ENCODE peak calls at places on chromosomes 12 and 14, in four cellular contexts. B, Z, T and R are unnamed samples.

GRCh38 chr14:101495827-101496778 is 65.2 kb upstream of the DIO3 start:
- DNase-seq in T (peak), B (no peak), Z (peak), R (no peak)

GRCh38 chr12:46219892-46220655 is 48.8 kb downstream of the SLC38A1 start:
- DNase-seq in Z (peak), T (no peak), B (peak), R (no peak)

GRCh38 chr14:35378638-35379568 is 25.6 kb downstream of the NFKBIA start:
- DNase-seq in Z (no peak), T (no peak), B (no peak), R (no peak)

GRCh38 chr14:27427796-27428195 is 830.0 kb upstream of the NOVA1 start:
- DNase-seq in Z (no peak), T (no peak), B (no peak), R (no peak)

GRCh38 chr14:103943673-103944072 is 1.3 kb upstream of the RD3L start:
- DNase-seq in B (peak), Z (no peak), T (no peak), R (no peak)

GRCh38 chr14:74917200-74917543 is 5.9 kb downstream of the RPS6KL1 start:
- DNase-seq in T (no peak), B (no peak), Z (no peak), R (no peak)

GRCh38 chr14:55298423-55298822 is 27.2 kb downstream of the FBXO34 start:
- DNase-seq in T (no peak), Z (no peak), B (no peak), R (no peak)

GRCh38 chr14:88248606-88249005 is 74.5 kb downstream of the KCNK10 start:
- DNase-seq in Z (no peak), T (no peak), B (no peak), R (no peak)

GRCh38 chr14:88323086-88323519 is at the start of gene KCNK10:
- DNase-seq in Z (no peak), T (peak), B (no peak), R (no peak)

GRCh38 chr14:101844752-101845151 is 83.2 kb downstream of the PPP2R5C start:
- DNase-seq in Z (no peak), B (no peak), T (no peak), R (no peak)

GRCh38 chr14:93032301-93032929 is 83.3 kb downstream of the ITPK1 start:
- DNase-seq in B (no peak), T (no peak), Z (no peak), R (no peak)

GRCh38 chr12:116313194-116313910 is 35.9 kb upstream of the MED13L start:
- DNase-seq in Z (no peak), T (no peak), B (no peak), R (no peak)

GRCh38 chr14:42299692-42300091 is 693.0 kb downstream of the LRFN5 start:
- DNase-seq in B (no peak), T (no peak), Z (no peak), R (peak)

GRCh38 chr12:51591020-51591901 is at the start of gene SCN8A:
- DNase-seq in T (peak), B (peak), Z (no peak), R (no peak)

GRCh38 chr12:46071335-46071734 is 81.0 kb upstream of the SCAF11 start:
- DNase-seq in T (no peak), Z (no peak), B (no peak), R (no peak)

GRCh38 chr12:110120878-110121277 is 3.3 kb upstream of the IFT81 start:
- DNase-seq in Z (no peak), T (peak), B (no peak), R (no peak)
- TF ChIP-seq HDAC6 in Z (no peak), T (no peak), B (no peak), R (no peak)

DNA sequence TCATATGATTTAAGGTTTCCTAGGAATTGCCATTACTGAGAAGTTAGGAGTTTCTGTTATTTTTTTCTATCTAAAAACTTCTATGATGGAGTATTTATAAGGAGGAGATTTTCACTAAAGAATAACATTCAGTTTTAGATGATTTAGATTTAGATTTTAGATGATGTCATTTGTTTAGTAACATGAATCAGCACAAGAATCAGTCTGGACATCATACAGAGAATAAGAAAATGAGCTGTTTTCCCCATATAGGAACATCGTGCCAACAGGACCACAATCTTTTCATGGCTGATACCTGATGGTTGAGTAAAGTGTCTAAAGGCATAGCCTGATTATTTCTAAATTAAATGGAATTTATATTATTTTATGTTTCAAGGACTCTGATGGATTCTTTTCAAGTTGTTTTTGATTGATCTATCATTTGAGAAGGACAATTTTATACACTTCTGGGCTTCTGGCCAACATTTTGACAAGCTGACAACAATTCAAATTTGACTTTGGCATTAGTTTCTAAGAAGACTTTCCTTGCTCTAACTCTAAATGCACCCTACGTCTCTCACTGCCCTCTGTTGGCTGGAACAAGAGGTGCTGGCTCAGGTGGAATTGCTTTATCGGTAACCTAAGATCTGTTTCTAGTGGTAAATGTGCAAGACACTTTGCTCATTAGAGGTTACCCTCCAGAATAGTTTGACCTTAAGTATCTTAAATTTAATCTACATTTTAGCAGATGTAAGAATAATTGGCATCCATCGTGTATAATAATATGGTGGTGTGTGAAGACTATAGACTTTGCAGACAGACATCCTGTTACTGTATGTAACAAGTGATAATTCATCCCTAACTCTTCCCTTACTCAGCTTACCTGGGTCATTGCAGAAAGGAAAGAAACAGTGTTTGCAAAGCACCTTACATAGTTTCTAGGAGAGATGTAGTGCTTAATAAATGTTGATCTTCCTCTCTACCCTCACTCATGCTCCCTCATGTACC is 42.8 kb upstream of the CPSF6 start:
- DNase-seq in Z (peak), T (no peak), B (peak), R (no peak)
- TF ChIP-seq HDAC6 in Z (no peak), T (no peak), B (no peak), R (no peak)

DNA sequence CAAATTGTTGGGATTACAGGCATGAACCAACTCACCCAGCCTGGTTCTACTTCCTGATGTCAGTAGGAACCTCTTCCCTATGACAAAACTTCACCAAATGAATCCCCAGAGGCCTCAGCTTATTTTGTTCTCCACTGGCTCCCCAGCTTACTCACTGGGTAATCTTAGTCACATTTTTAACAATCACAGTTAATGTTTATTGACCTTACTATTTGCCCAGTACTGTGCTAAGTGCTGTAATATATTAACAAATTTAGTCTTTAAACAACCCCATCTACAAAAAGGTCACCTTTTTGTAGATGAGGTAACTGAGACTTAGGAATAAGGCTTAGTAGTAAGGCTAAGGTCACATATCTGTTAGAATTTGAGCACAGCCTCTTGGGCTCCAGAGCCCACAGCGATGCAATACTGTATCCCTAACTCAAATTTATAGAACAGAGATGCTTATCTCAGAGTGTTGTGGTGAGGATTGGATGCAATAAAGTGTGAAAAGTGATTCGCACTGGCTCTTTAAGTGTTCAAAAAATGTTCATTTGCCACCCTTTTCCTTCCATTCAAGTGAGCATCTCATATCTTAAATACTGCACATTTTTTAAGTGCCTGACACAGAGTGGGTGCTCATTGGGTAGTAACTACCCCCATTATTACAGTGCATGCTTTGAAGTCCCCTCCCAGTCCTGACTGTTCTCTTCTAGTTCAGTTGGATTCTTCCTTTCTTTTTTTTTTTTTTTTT is 146.4 kb upstream of the ARHGAP5 start:
- DNase-seq in B (no peak), T (no peak), Z (peak), R (no peak)
- TF ChIP-seq HDAC6 in B (no peak), T (no peak), Z (no peak), R (no peak)

GRCh38 chr12:113758165-113758924 is 207.8 kb downstream of the RBM19 start:
- DNase-seq in Z (no peak), T (no peak), B (peak), R (no peak)
- TF ChIP-seq HDAC6 in Z (no peak), T (no peak), B (no peak), R (no peak)